ENCODE peak calls at places on chromosomes 4 and X, in eight cellular contexts. One of them, this sample, is unnamed.

GRCh38 chr4:187789078-187789477 is 206.5 kb upstream of the ZFP42 start:
- DNase-seq in iPS DF 6.9: no peak
- DNase-seq in frontal cortex: no peak
- DNase-seq in LHCN-M2: no peak
- DNase-seq in NCI-H510A treated with DMSO at 0.1 percent for 48 hours: no peak
- DNase-seq in LoVo: no peak
- DNase-seq in nucleus accumbens: no peak
- DNase-seq in Caco-2: no peak
- DNase-seq in this sample: no peak

GRCh38 chrX:139596068-139596467 is 65.5 kb downstream of the F9 start:
- DNase-seq in LoVo: no peak
- DNase-seq in Caco-2: peak; percentile 17
- DNase-seq in NCI-H510A treated with DMSO at 0.1 percent for 48 hours: no peak
- DNase-seq in nucleus accumbens: no peak
- DNase-seq in iPS DF 6.9: no peak
- DNase-seq in frontal cortex: no peak
- DNase-seq in LHCN-M2: no peak
- DNase-seq in this sample: no peak

GRCh38 chr4:138761638-138762205 is 253.9 kb upstream of the NOCT start:
- DNase-seq in iPS DF 6.9: no peak
- DNase-seq in nucleus accumbens: no peak
- DNase-seq in NCI-H510A treated with DMSO at 0.1 percent for 48 hours: no peak
- DNase-seq in frontal cortex: no peak
- DNase-seq in LoVo: no peak
- DNase-seq in LHCN-M2: no peak
- DNase-seq in Caco-2: no peak
- DNase-seq in this sample: no peak

GRCh38 chr4:122334828-122335227 is 44.0 kb upstream of the ADAD1 start:
- DNase-seq in iPS DF 6.9: no peak
- DNase-seq in frontal cortex: no peak
- DNase-seq in LoVo: no peak
- DNase-seq in Caco-2: no peak
- DNase-seq in NCI-H510A treated with DMSO at 0.1 percent for 48 hours: no peak
- DNase-seq in LHCN-M2: no peak
- DNase-seq in nucleus accumbens: no peak
- DNase-seq in this sample: no peak

GRCh38 chr4:108171541-108172230 is 3.0 kb upstream of the LEF1 start:
- DNase-seq in Caco-2: no peak
- DNase-seq in nucleus accumbens: no peak
- DNase-seq in LoVo: no peak
- DNase-seq in NCI-H510A treated with DMSO at 0.1 percent for 48 hours: no peak
- DNase-seq in iPS DF 6.9: no peak
- DNase-seq in LHCN-M2: no peak
- DNase-seq in frontal cortex: no peak
- DNase-seq in this sample: no peak

GRCh38 chr4:150581611-150582010 is 340 bp upstream of the MAB21L2 start:
- DNase-seq in LoVo: no peak
- DNase-seq in frontal cortex: no peak
- DNase-seq in NCI-H510A treated with DMSO at 0.1 percent for 48 hours: no peak
- DNase-seq in LHCN-M2: no peak
- DNase-seq in Caco-2: no peak
- DNase-seq in iPS DF 6.9: no peak
- DNase-seq in nucleus accumbens: no peak
- DNase-seq in this sample: no peak

GRCh38 chr4:86130160-86130933 is 229.5 kb downstream of the MAPK10 start:
- DNase-seq in nucleus accumbens: no peak
- DNase-seq in LoVo: no peak
- DNase-seq in iPS DF 6.9: no peak
- DNase-seq in Caco-2: no peak
- DNase-seq in LHCN-M2: no peak
- DNase-seq in NCI-H510A treated with DMSO at 0.1 percent for 48 hours: no peak
- DNase-seq in frontal cortex: no peak
- DNase-seq in this sample: no peak

GRCh38 chr4:181301735-181302380 is 941.3 kb upstream of the TENM3 start:
- DNase-seq in NCI-H510A treated with DMSO at 0.1 percent for 48 hours: peak; percentile 49
- DNase-seq in nucleus accumbens: no peak
- DNase-seq in frontal cortex: no peak
- DNase-seq in LoVo: peak; percentile 40
- DNase-seq in Caco-2: peak; percentile 47
- DNase-seq in LHCN-M2: peak; percentile 32
- DNase-seq in iPS DF 6.9: peak; percentile 48
- DNase-seq in this sample: peak; percentile 11

GRCh38 chrX:54825716-54826428 is 18.3 kb downstream of the MAGED2 start:
- DNase-seq in LHCN-M2: no peak
- DNase-seq in Caco-2: no peak
- DNase-seq in iPS DF 6.9: no peak
- DNase-seq in NCI-H510A treated with DMSO at 0.1 percent for 48 hours: no peak
- DNase-seq in LoVo: no peak
- DNase-seq in nucleus accumbens: no peak
- DNase-seq in frontal cortex: no peak
- DNase-seq in this sample: no peak

GRCh38 chrX:10010686-10011085 is 43.5 kb downstream of the CLDN34 start:
- DNase-seq in LHCN-M2: no peak
- DNase-seq in frontal cortex: no peak
- DNase-seq in nucleus accumbens: no peak
- DNase-seq in NCI-H510A treated with DMSO at 0.1 percent for 48 hours: no peak
- DNase-seq in iPS DF 6.9: no peak
- DNase-seq in LoVo: no peak
- DNase-seq in Caco-2: no peak
- DNase-seq in this sample: no peak

GRCh38 chr4:75909331-75909844 is 7.1 kb upstream of the PPEF2 start:
- DNase-seq in NCI-H510A treated with DMSO at 0.1 percent for 48 hours: no peak
- DNase-seq in frontal cortex: no peak
- DNase-seq in nucleus accumbens: no peak
- DNase-seq in LoVo: no peak
- DNase-seq in iPS DF 6.9: no peak
- DNase-seq in Caco-2: no peak
- DNase-seq in LHCN-M2: no peak
- DNase-seq in this sample: no peak

GRCh38 chr4:95304898-95305297 is 243.9 kb downstream of the UNC5C start:
- DNase-seq in LoVo: no peak
- DNase-seq in LHCN-M2: peak; percentile 73
- DNase-seq in iPS DF 6.9: no peak
- DNase-seq in nucleus accumbens: no peak
- DNase-seq in Caco-2: no peak
- DNase-seq in frontal cortex: no peak
- DNase-seq in NCI-H510A treated with DMSO at 0.1 percent for 48 hours: no peak
- DNase-seq in this sample: no peak

GRCh38 chr4:157792716-157793115 is 380.1 kb downstream of the GASK1B start:
- DNase-seq in frontal cortex: no peak
- DNase-seq in NCI-H510A treated with DMSO at 0.1 percent for 48 hours: no peak
- DNase-seq in LHCN-M2: no peak
- DNase-seq in LoVo: no peak
- DNase-seq in iPS DF 6.9: no peak
- DNase-seq in nucleus accumbens: no peak
- DNase-seq in Caco-2: no peak
- DNase-seq in this sample: no peak

GRCh38 chr4:61299316-61299715 is 99.2 kb downstream of the ADGRL3 start:
- DNase-seq in nucleus accumbens: no peak
- DNase-seq in Caco-2: no peak
- DNase-seq in LHCN-M2: no peak
- DNase-seq in NCI-H510A treated with DMSO at 0.1 percent for 48 hours: no peak
- DNase-seq in LoVo: no peak
- DNase-seq in frontal cortex: no peak
- DNase-seq in iPS DF 6.9: no peak
- DNase-seq in this sample: no peak

GRCh38 chr4:123554819-123555499 is 158.4 kb downstream of the SPRY1 start:
- DNase-seq in NCI-H510A treated with DMSO at 0.1 percent for 48 hours: no peak
- DNase-seq in LoVo: peak; percentile 34
- DNase-seq in LHCN-M2: peak; percentile 51
- DNase-seq in nucleus accumbens: no peak
- DNase-seq in iPS DF 6.9: no peak
- DNase-seq in Caco-2: no peak
- DNase-seq in frontal cortex: no peak
- DNase-seq in this sample: no peak

GRCh38 chrX:116240446-116240845 is 69.9 kb downstream of the AGTR2 start:
- DNase-seq in LoVo: peak; percentile 7
- DNase-seq in iPS DF 6.9: no peak
- DNase-seq in Caco-2: no peak
- DNase-seq in NCI-H510A treated with DMSO at 0.1 percent for 48 hours: peak; percentile 44
- DNase-seq in frontal cortex: no peak
- DNase-seq in nucleus accumbens: no peak
- DNase-seq in LHCN-M2: no peak
- DNase-seq in this sample: no peak

GRCh38 chrX:56233100-56233499 is 944 bp downstream of the KLF8 start:
- DNase-seq in iPS DF 6.9: no peak
- DNase-seq in LHCN-M2: no peak
- DNase-seq in nucleus accumbens: no peak
- DNase-seq in NCI-H510A treated with DMSO at 0.1 percent for 48 hours: no peak
- DNase-seq in LoVo: no peak
- DNase-seq in Caco-2: no peak
- DNase-seq in frontal cortex: no peak
- DNase-seq in this sample: no peak

GRCh38 chr4:56876264-56876663 is 31.4 kb upstream of the REST start:
- DNase-seq in LoVo: no peak
- DNase-seq in LHCN-M2: no peak
- DNase-seq in NCI-H510A treated with DMSO at 0.1 percent for 48 hours: no peak
- DNase-seq in Caco-2: no peak
- DNase-seq in frontal cortex: no peak
- DNase-seq in iPS DF 6.9: no peak
- DNase-seq in nucleus accumbens: no peak
- DNase-seq in this sample: no peak